ENCODE peak calls at places on chromosome 4, in six cellular contexts. One of them, this sample, is unnamed.

GRCh38 chr4:20544645-20545044 is 155.6 kb upstream of the PACRGL start:
- DNase-seq in endodermal cell: no peak
- DNase-seq in mammary epithelial cell: peak; percentile 13
- DNase-seq in A549: peak; percentile 12
- DNase-seq in upper lobe of right lung: no peak
- DNase-seq in CD8-positive, alpha-beta memory T cell: no peak
- DNase-seq in this sample: no peak

GRCh38 chr4:116400480-116400879 is 684.9 kb downstream of the TRAM1L1 start:
- DNase-seq in endodermal cell: no peak
- DNase-seq in mammary epithelial cell: no peak
- DNase-seq in A549: no peak
- DNase-seq in upper lobe of right lung: no peak
- DNase-seq in CD8-positive, alpha-beta memory T cell: no peak
- DNase-seq in this sample: no peak

GRCh38 chr4:85725727-85726170 is 250.8 kb downstream of the ARHGAP24 start:
- DNase-seq in endodermal cell: no peak
- DNase-seq in mammary epithelial cell: no peak
- DNase-seq in A549: no peak
- DNase-seq in upper lobe of right lung: no peak
- DNase-seq in CD8-positive, alpha-beta memory T cell: no peak
- DNase-seq in this sample: no peak

GRCh38 chr4:183670251-183670650 is 11.2 kb downstream of the TRAPPC11 start:
- DNase-seq in endodermal cell: no peak
- DNase-seq in mammary epithelial cell: no peak
- DNase-seq in A549: no peak
- DNase-seq in upper lobe of right lung: no peak
- DNase-seq in CD8-positive, alpha-beta memory T cell: no peak
- DNase-seq in this sample: no peak

GRCh38 chr4:152679414-152680281 is at the start of gene TMEM154:
- DNase-seq in endodermal cell: peak; percentile 92
- DNase-seq in mammary epithelial cell: peak; percentile 97
- DNase-seq in A549: peak; percentile 1
- DNase-seq in upper lobe of right lung: peak; percentile 81
- DNase-seq in CD8-positive, alpha-beta memory T cell: peak; percentile 71
- DNase-seq in this sample: peak; percentile 95

GRCh38 chr4:4994312-4995097 is 24.8 kb downstream of the CYTL1 start:
- DNase-seq in endodermal cell: no peak
- DNase-seq in mammary epithelial cell: no peak
- DNase-seq in A549: no peak
- DNase-seq in upper lobe of right lung: no peak
- DNase-seq in CD8-positive, alpha-beta memory T cell: no peak
- DNase-seq in this sample: no peak

GRCh38 chr4:7387925-7388324 is 46.8 kb downstream of the PSAPL1 start:
- DNase-seq in endodermal cell: no peak
- DNase-seq in mammary epithelial cell: no peak
- DNase-seq in A549: no peak
- DNase-seq in upper lobe of right lung: no peak
- DNase-seq in CD8-positive, alpha-beta memory T cell: no peak
- DNase-seq in this sample: no peak

GRCh38 chr4:43822621-43823020 is 626.0 kb downstream of the KCTD8 start:
- DNase-seq in endodermal cell: no peak
- DNase-seq in mammary epithelial cell: no peak
- DNase-seq in A549: no peak
- DNase-seq in upper lobe of right lung: no peak
- DNase-seq in CD8-positive, alpha-beta memory T cell: no peak
- DNase-seq in this sample: no peak

GRCh38 chr4:4637710-4638109 is 95.9 kb upstream of the STX18 start:
- DNase-seq in endodermal cell: no peak
- DNase-seq in mammary epithelial cell: no peak
- DNase-seq in A549: no peak
- DNase-seq in upper lobe of right lung: no peak
- DNase-seq in CD8-positive, alpha-beta memory T cell: no peak
- DNase-seq in this sample: peak; percentile 14

GRCh38 chr4:72568959-72569718 is at the start of gene ADAMTS3:
- DNase-seq in endodermal cell: peak; percentile 94
- DNase-seq in mammary epithelial cell: peak; percentile 49
- DNase-seq in A549: peak; percentile 2
- DNase-seq in upper lobe of right lung: peak; percentile 82
- DNase-seq in CD8-positive, alpha-beta memory T cell: no peak
- DNase-seq in this sample: no peak

GRCh38 chr4:55827582-55827981 is 8.0 kb downstream of the EXOC1L start:
- DNase-seq in endodermal cell: no peak
- DNase-seq in mammary epithelial cell: no peak
- DNase-seq in A549: no peak
- DNase-seq in upper lobe of right lung: no peak
- DNase-seq in CD8-positive, alpha-beta memory T cell: no peak
- DNase-seq in this sample: no peak

GRCh38 chr4:150072906-150073714 is 5.1 kb upstream of the DCLK2 start:
- DNase-seq in endodermal cell: no peak
- DNase-seq in mammary epithelial cell: no peak
- DNase-seq in A549: peak; percentile 71
- DNase-seq in upper lobe of right lung: no peak
- DNase-seq in CD8-positive, alpha-beta memory T cell: no peak
- DNase-seq in this sample: no peak

GRCh38 chr4:90127223-90127705 is at the start of gene CCSER1:
- DNase-seq in endodermal cell: peak; percentile 80
- DNase-seq in mammary epithelial cell: peak; percentile 71
- DNase-seq in A549: peak; percentile 22
- DNase-seq in upper lobe of right lung: peak; percentile 91
- DNase-seq in CD8-positive, alpha-beta memory T cell: peak; percentile 50
- DNase-seq in this sample: no peak

GRCh38 chr4:157687971-157688370 is 467.4 kb downstream of the GRIA2 start:
- DNase-seq in endodermal cell: no peak
- DNase-seq in mammary epithelial cell: no peak
- DNase-seq in A549: no peak
- DNase-seq in upper lobe of right lung: no peak
- DNase-seq in CD8-positive, alpha-beta memory T cell: no peak
- DNase-seq in this sample: no peak

GRCh38 chr4:124018383-124019317 is 622.1 kb downstream of the SPRY1 start:
- DNase-seq in endodermal cell: peak; percentile 42
- DNase-seq in mammary epithelial cell: no peak
- DNase-seq in A549: no peak
- DNase-seq in upper lobe of right lung: no peak
- DNase-seq in CD8-positive, alpha-beta memory T cell: no peak
- DNase-seq in this sample: no peak

GRCh38 chr4:101345596-101346311 is 1.6 kb downstream of the PPP3CA start:
- DNase-seq in endodermal cell: peak; percentile 75
- DNase-seq in mammary epithelial cell: peak; percentile 48
- DNase-seq in A549: peak; percentile 44
- DNase-seq in upper lobe of right lung: peak; percentile 85
- DNase-seq in CD8-positive, alpha-beta memory T cell: peak; percentile 68
- DNase-seq in this sample: no peak

GRCh38 chr4:116150152-116150551 is 935.2 kb downstream of the TRAM1L1 start:
- DNase-seq in endodermal cell: no peak
- DNase-seq in mammary epithelial cell: no peak
- DNase-seq in A549: no peak
- DNase-seq in upper lobe of right lung: no peak
- DNase-seq in CD8-positive, alpha-beta memory T cell: no peak
- DNase-seq in this sample: no peak

GRCh38 chr4:48369248-48369647 is 27.9 kb downstream of the SLAIN2 start:
- DNase-seq in endodermal cell: no peak
- DNase-seq in mammary epithelial cell: no peak
- DNase-seq in A549: no peak
- DNase-seq in upper lobe of right lung: no peak
- DNase-seq in CD8-positive, alpha-beta memory T cell: no peak
- DNase-seq in this sample: no peak

GRCh38 chr4:95268819-95269565 is 279.8 kb downstream of the UNC5C start:
- DNase-seq in endodermal cell: no peak
- DNase-seq in mammary epithelial cell: no peak
- DNase-seq in A549: no peak
- DNase-seq in upper lobe of right lung: no peak
- DNase-seq in CD8-positive, alpha-beta memory T cell: no peak
- DNase-seq in this sample: no peak

GRCh38 chr4:87151730-87152129 is 68.7 kb downstream of the KLHL8 start:
- DNase-seq in endodermal cell: no peak
- DNase-seq in mammary epithelial cell: no peak
- DNase-seq in A549: no peak
- DNase-seq in upper lobe of right lung: no peak
- DNase-seq in CD8-positive, alpha-beta memory T cell: no peak
- DNase-seq in this sample: no peak
- H3K27ac ChIP-seq in endodermal cell: no peak overlapping the region
- H3K27ac ChIP-seq in mammary epithelial cell: no peak overlapping the region
- H3K27ac ChIP-seq in A549: no peak overlapping the region
- H3K27ac ChIP-seq in upper lobe of right lung: no peak overlapping the region
- H3K27ac ChIP-seq in CD8-positive, alpha-beta memory T cell: no peak overlapping the region
- H3K27ac ChIP-seq in this sample: no peak overlapping the region

GRCh38 chr4:2450394-2451035 is 18.4 kb upstream of the RNF4 start:
- DNase-seq in endodermal cell: no peak
- DNase-seq in mammary epithelial cell: no peak
- DNase-seq in A549: no peak
- DNase-seq in upper lobe of right lung: no peak
- DNase-seq in CD8-positive, alpha-beta memory T cell: no peak
- DNase-seq in this sample: no peak

GRCh38 chr4:2449051-2449450 is 19.9 kb upstream of the RNF4 start:
- DNase-seq in endodermal cell: no peak
- DNase-seq in mammary epithelial cell: no peak
- DNase-seq in A549: no peak
- DNase-seq in upper lobe of right lung: peak; percentile 59
- DNase-seq in CD8-positive, alpha-beta memory T cell: no peak
- DNase-seq in this sample: no peak

GRCh38 chr4:2449511-2450392 is 19.2 kb upstream of the RNF4 start:
- DNase-seq in endodermal cell: no peak
- DNase-seq in mammary epithelial cell: no peak
- DNase-seq in A549: no peak
- DNase-seq in upper lobe of right lung: peak; percentile 40
- DNase-seq in CD8-positive, alpha-beta memory T cell: no peak
- DNase-seq in this sample: no peak

GRCh38 chr4:2451036-2451520 is 17.8 kb upstream of the RNF4 start:
- DNase-seq in endodermal cell: no peak
- DNase-seq in mammary epithelial cell: no peak
- DNase-seq in A549: no peak
- DNase-seq in upper lobe of right lung: peak; percentile 57
- DNase-seq in CD8-positive, alpha-beta memory T cell: no peak
- DNase-seq in this sample: no peak

GRCh38 chr4:2451821-2452785 is 16.8 kb upstream of the RNF4 start:
- DNase-seq in endodermal cell: no peak
- DNase-seq in mammary epithelial cell: no peak
- DNase-seq in A549: no peak
- DNase-seq in upper lobe of right lung: peak; percentile 52
- DNase-seq in CD8-positive, alpha-beta memory T cell: no peak
- DNase-seq in this sample: no peak
- H3K27ac ChIP-seq in endodermal cell: no peak overlapping the region
- H3K27ac ChIP-seq in mammary epithelial cell: no peak overlapping the region
- H3K27ac ChIP-seq in A549: no peak overlapping the region
- H3K27ac ChIP-seq in upper lobe of right lung: no peak overlapping the region
- H3K27ac ChIP-seq in CD8-positive, alpha-beta memory T cell: no peak overlapping the region
- H3K27ac ChIP-seq in this sample: no peak overlapping the region

DNA sequence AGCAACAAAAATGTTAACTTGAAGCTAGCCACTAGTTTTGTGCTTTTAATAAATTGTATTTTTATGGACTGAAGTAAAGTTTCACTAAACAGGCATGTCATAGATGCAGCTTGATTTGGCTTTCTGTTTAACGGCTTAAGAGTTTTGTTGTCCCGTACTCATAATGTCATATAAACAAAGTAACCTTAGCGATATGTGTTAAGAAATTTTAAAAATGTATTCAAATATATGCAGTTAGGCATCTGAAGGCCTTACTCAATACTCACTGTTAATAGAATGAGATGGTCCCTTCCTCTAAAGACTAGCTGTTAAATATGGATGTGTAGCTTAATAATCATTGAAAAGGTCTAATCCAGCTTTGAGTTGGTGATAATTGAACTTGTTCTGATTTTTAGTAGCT is 1.0 kb upstream of the SCLT1 start:
- DNase-seq in endodermal cell: no peak
- DNase-seq in mammary epithelial cell: no peak
- DNase-seq in A549: no peak
- DNase-seq in upper lobe of right lung: no peak
- DNase-seq in CD8-positive, alpha-beta memory T cell: no peak
- DNase-seq in this sample: no peak
- H3K27ac ChIP-seq in endodermal cell: no peak overlapping the region
- H3K27ac ChIP-seq in mammary epithelial cell: peak overlapping the region; percentile 82
- H3K27ac ChIP-seq in A549: no peak overlapping the region
- H3K27ac ChIP-seq in upper lobe of right lung: peak overlapping the region; percentile 87
- H3K27ac ChIP-seq in CD8-positive, alpha-beta memory T cell: peak overlapping the region; percentile 98
- H3K27ac ChIP-seq in this sample: no peak overlapping the region

DNA sequence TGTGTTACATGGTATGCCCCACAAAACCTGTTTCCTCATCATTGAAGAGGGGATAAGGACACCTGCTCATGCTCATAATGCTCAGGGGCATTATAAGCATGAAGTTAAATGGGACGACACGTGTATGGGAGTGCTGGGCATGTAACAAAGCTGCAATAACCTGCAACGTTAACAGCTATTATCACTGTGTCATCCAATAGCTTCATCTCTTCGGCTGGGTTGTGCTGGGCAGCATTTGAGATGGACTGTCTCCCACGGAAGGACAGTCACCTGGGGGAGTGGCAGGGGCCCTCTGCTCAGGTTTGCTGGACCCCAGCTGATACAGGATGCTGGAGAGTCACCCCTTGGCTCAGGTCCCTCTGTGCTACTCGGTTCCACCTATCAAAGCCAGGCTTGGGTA is 94.5 kb downstream of the NSUN7 start:
- DNase-seq in endodermal cell: no peak
- DNase-seq in mammary epithelial cell: no peak
- DNase-seq in A549: no peak
- DNase-seq in upper lobe of right lung: no peak
- DNase-seq in CD8-positive, alpha-beta memory T cell: no peak
- DNase-seq in this sample: no peak
- H3K27ac ChIP-seq in endodermal cell: no peak overlapping the region
- H3K27ac ChIP-seq in mammary epithelial cell: no peak overlapping the region
- H3K27ac ChIP-seq in A549: no peak overlapping the region
- H3K27ac ChIP-seq in upper lobe of right lung: no peak overlapping the region
- H3K27ac ChIP-seq in CD8-positive, alpha-beta memory T cell: no peak overlapping the region
- H3K27ac ChIP-seq in this sample: no peak overlapping the region

GRCh38 chr4:113368056-113368455 is 318.6 kb downstream of the ANK2 start:
- DNase-seq in endodermal cell: no peak
- DNase-seq in mammary epithelial cell: peak; percentile 28
- DNase-seq in A549: no peak
- DNase-seq in upper lobe of right lung: no peak
- DNase-seq in CD8-positive, alpha-beta memory T cell: no peak
- DNase-seq in this sample: no peak
- H3K27ac ChIP-seq in endodermal cell: no peak overlapping the region
- H3K27ac ChIP-seq in mammary epithelial cell: no peak overlapping the region
- H3K27ac ChIP-seq in A549: no peak overlapping the region
- H3K27ac ChIP-seq in upper lobe of right lung: no peak overlapping the region
- H3K27ac ChIP-seq in CD8-positive, alpha-beta memory T cell: no peak overlapping the region
- H3K27ac ChIP-seq in this sample: no peak overlapping the region

GRCh38 chr4:76198411-76199237 is 15.0 kb downstream of the SCARB2 start:
- DNase-seq in endodermal cell: peak; percentile 56
- DNase-seq in mammary epithelial cell: peak; percentile 71
- DNase-seq in A549: peak; percentile 12
- DNase-seq in upper lobe of right lung: no peak
- DNase-seq in CD8-positive, alpha-beta memory T cell: no peak
- DNase-seq in this sample: peak; percentile 54
- H3K27ac ChIP-seq in endodermal cell: peak overlapping the region; percentile 90
- H3K27ac ChIP-seq in mammary epithelial cell: peak overlapping the region; percentile 70
- H3K27ac ChIP-seq in A549: no peak overlapping the region
- H3K27ac ChIP-seq in upper lobe of right lung: peak overlapping the region; percentile 75
- H3K27ac ChIP-seq in CD8-positive, alpha-beta memory T cell: no peak overlapping the region
- H3K27ac ChIP-seq in this sample: peak overlapping the region; percentile 89

DNA sequence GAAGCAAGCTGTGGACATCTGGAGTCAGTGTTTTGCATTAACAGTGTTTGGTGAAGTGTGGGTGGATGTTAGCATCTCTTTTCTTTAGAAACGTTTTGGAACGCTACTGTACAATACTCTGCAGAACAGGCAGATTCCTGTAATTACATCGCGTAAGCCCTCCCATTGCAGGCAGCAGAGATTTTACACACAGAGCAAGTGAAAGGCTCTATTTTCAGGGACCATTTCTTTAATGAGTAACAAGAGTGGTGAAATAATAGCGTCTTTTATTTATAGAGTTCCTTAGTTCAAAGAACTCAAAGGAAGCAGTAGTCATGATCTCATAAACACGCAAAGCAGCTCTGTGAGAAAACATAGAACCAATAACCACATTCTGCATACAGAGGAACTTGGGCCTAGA is 298.6 kb upstream of the EPHA5 start:
- DNase-seq in endodermal cell: no peak
- DNase-seq in mammary epithelial cell: no peak
- DNase-seq in A549: peak; percentile 10
- DNase-seq in upper lobe of right lung: no peak
- DNase-seq in CD8-positive, alpha-beta memory T cell: no peak
- DNase-seq in this sample: no peak
- H3K27ac ChIP-seq in endodermal cell: no peak overlapping the region
- H3K27ac ChIP-seq in mammary epithelial cell: no peak overlapping the region
- H3K27ac ChIP-seq in A549: no peak overlapping the region
- H3K27ac ChIP-seq in upper lobe of right lung: no peak overlapping the region
- H3K27ac ChIP-seq in CD8-positive, alpha-beta memory T cell: no peak overlapping the region
- H3K27ac ChIP-seq in this sample: no peak overlapping the region

This sample was measured in epithelial cell of prostate.